ENCODE peak calls at places on chromosomes 4 and X, in eight cellular contexts. T is bronchial epithelial cell, C is GM23338, J is PC-9, S is A673, K is lower lobe of right lung, P is MM.1S, L is right atrium auricular region. V is an unnamed sample. For H3K36me3, the result is how much of the 10 kb centered on the place peaks cover.

GRCh38 chr4:154503598-154503997 is 12.0 kb upstream of the DCHS2 start:
- DNase-seq in T (peak), C (peak), J (no peak), S (peak), K (no peak), P (peak), L (no peak), V (no peak)

GRCh38 chr4:22313974-22314373 is 201.9 kb downstream of the ADGRA3 start:
- DNase-seq in T (no peak), C (no peak), J (no peak), S (no peak), K (no peak), P (no peak), L (no peak), V (no peak)

GRCh38 chr4:69717778-69718177 is 42.6 kb downstream of the SULT1B1 start:
- DNase-seq in T (no peak), C (no peak), J (no peak), S (no peak), K (no peak), P (no peak), L (no peak), V (peak)

GRCh38 chr4:168453146-168453545 is 27.1 kb downstream of the DDX60L start:
- DNase-seq in T (no peak), C (no peak), J (no peak), S (peak), K (no peak), P (no peak), L (no peak), V (no peak)

GRCh38 chr4:69549651-69550050 is 53.9 kb upstream of the UGT2B4 start:
- DNase-seq in T (no peak), C (no peak), J (no peak), S (no peak), K (no peak), P (no peak), L (no peak), V (no peak)

GRCh38 chr4:77653162-77653758 is 47.6 kb downstream of the CXCL13 start:
- DNase-seq in T (no peak), C (no peak), J (no peak), S (no peak), K (no peak), P (no peak), L (no peak), V (no peak)

GRCh38 chrX:50638123-50638522 is 167.5 kb upstream of the DGKK start:
- DNase-seq in T (no peak), C (no peak), J (no peak), S (peak), K (peak), P (no peak), L (no peak), V (no peak)

GRCh38 chr4:57109847-57110634 is at the start of gene IGFBP7:
- DNase-seq in T (no peak), C (peak), J (peak), S (no peak), K (peak), P (peak), L (peak), V (no peak)

GRCh38 chrX:51316271-51316670 is 16.4 kb upstream of the NUDT10 start:
- DNase-seq in T (no peak), C (no peak), J (no peak), S (no peak), K (no peak), P (no peak), L (no peak), V (no peak)

GRCh38 chr4:112099701-112100289 is 45.5 kb upstream of the FAM241A start:
- DNase-seq in T (peak), C (peak), J (no peak), S (peak), K (no peak), P (peak), L (no peak), V (no peak)

GRCh38 chr4:6389426-6389825 is 83.0 kb downstream of the PPP2R2C start:
- DNase-seq in T (no peak), C (no peak), J (no peak), S (no peak), K (no peak), P (no peak), L (no peak), V (no peak)

GRCh38 chrX:46588263-46588662 is 14.7 kb downstream of the CHST7 start:
- DNase-seq in T (peak), C (peak), J (no peak), S (peak), K (no peak), P (no peak), L (peak), V (no peak)

GRCh38 chrX:120514236-120514635 is 45.1 kb upstream of the LAMP2 start:
- DNase-seq in T (peak), C (peak), J (no peak), S (peak), K (no peak), P (peak), L (no peak), V (no peak)

GRCh38 chr4:80831383-80832361 is 198.8 kb upstream of the BMP3 start:
- DNase-seq in T (peak), C (no peak), J (no peak), S (no peak), K (no peak), P (no peak), L (no peak), V (no peak)

GRCh38 chr4:16075061-16075460 is 8.8 kb downstream of the PROM1 start:
- DNase-seq in T (no peak), C (no peak), J (no peak), S (no peak), K (no peak), P (no peak), L (no peak), V (no peak)

DNA sequence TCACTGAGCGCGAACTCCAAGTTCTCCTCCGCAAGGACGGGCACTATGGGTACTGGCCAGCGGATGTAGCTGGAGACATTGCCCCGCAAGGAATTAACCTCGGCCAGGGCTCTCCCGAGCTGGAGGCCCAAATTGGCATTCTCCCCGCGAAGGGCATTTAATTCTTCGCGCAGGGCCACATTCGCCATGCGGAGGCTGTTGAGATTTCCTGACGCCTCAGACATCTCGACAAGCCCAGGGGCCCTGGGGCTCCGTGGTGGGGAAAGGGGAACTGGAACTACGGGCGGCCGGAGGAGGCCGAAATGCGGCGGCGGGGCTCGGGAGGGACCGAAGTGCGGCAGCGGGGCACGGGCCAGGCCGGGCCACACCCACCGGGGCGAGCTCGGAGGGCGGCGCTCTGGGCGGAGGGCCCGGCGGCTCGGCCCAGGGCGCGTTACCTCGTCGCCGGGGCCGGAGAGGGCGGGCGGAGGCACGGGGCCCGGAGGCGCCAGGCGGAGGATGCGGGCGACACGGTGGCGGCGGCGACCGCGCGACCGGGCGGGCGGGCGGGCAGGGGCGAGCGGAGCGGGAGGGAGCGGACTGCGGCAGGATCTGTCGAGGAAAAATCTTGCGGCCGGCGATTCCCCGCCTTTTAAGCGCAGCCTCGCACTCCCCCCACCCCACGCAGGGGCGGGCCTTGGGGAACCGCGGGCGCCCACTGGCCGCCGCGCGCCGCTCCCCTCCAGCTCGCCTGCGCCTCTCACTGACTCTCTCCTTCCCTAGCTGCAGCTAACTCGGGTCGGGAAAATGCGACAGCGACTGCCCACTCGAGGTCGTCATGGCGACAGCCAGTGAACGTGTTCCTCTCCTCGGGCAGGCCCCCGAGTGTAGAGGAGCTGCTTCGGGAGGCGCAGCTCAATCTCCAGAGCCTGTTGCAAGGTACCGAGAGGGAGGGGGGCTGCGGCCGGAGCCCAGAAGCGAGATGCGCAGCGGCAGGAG is at the start of gene RTL5:
- DNase-seq in T (peak), C (peak), J (no peak), S (peak), K (peak), P (peak), L (peak), V (peak)
- H3K4me3 ChIP-seq in T (peak), C (peak), J (no peak), S (peak), K (peak), P (peak), L (peak), V (peak)

GRCh38 chrX:70032797-70033196 is 16.9 kb downstream of the AWAT2 start:
- DNase-seq in T (no peak), C (no peak), J (no peak), S (no peak), K (no peak), P (no peak), L (no peak), V (no peak)

GRCh38 chrX:70034646-70035045 is 15.1 kb downstream of the AWAT2 start:
- DNase-seq in T (peak), C (no peak), J (no peak), S (no peak), K (no peak), P (no peak), L (no peak), V (no peak)

GRCh38 chrX:70030242-70030823 is 19.4 kb downstream of the AWAT2 start:
- DNase-seq in T (peak), C (peak), J (peak), S (peak), K (no peak), P (peak), L (no peak), V (no peak)

GRCh38 chrX:70029790-70030189 is 19.9 kb downstream of the AWAT2 start:
- DNase-seq in T (no peak), C (no peak), J (no peak), S (peak), K (no peak), P (no peak), L (no peak), V (no peak)

DNA sequence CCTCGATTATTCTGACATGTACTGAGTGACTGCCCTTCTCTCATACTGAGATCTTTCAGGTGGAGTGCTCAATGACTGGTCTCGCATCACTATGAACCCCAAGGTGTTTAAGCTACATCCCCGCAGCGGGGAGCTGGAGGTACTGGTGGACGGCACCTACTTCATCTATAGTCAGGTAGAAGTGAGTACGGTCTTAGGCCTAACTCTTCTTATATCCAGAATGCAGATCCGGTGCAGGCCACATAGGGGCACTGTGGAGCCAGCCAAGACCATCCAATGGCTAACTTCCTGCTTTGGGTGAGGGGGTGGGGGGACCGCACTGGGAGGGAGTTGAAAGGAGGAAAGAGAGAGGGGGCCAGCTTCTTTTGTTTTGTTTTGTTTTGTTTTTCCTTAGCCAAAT is 16.4 kb downstream of the AWAT2 start:
- DNase-seq in T (no peak), C (peak), J (peak), S (peak), K (no peak), P (no peak), L (no peak), V (no peak)
- TF ChIP-seq CTCF in T (peak), C (peak), J (peak), S (peak), K (peak), P (peak), L (peak), V (peak)

GRCh38 chr4:39947415-39947814 is 30.3 kb downstream of the PDS5A start:
- DNase-seq in T (no peak), C (no peak), J (no peak), S (no peak), K (no peak), P (no peak), L (no peak), V (no peak)
- H3K36me3 ChIP-seq in T (under half), C (under half), J (under half), S (under half), K (under half), P (under half), L (under half), V (under half)

GRCh38 chr4:87865288-87865687 is 32.5 kb downstream of the MEPE start:
- DNase-seq in T (no peak), C (peak), J (no peak), S (no peak), K (no peak), P (no peak), L (no peak), V (no peak)
- H3K4me3 ChIP-seq in T (no peak), C (peak), J (no peak), S (no peak), K (no peak), P (no peak), L (no peak), V (no peak)

GRCh38 chr4:124783847-124784246 is 71.3 kb upstream of the ANKRD50 start:
- DNase-seq in T (peak), C (no peak), J (no peak), S (no peak), K (no peak), P (no peak), L (no peak), V (no peak)
- TF ChIP-seq CTCF in T (no peak), C (no peak), J (no peak), S (no peak), K (no peak), P (no peak), L (no peak), V (no peak)

DNA sequence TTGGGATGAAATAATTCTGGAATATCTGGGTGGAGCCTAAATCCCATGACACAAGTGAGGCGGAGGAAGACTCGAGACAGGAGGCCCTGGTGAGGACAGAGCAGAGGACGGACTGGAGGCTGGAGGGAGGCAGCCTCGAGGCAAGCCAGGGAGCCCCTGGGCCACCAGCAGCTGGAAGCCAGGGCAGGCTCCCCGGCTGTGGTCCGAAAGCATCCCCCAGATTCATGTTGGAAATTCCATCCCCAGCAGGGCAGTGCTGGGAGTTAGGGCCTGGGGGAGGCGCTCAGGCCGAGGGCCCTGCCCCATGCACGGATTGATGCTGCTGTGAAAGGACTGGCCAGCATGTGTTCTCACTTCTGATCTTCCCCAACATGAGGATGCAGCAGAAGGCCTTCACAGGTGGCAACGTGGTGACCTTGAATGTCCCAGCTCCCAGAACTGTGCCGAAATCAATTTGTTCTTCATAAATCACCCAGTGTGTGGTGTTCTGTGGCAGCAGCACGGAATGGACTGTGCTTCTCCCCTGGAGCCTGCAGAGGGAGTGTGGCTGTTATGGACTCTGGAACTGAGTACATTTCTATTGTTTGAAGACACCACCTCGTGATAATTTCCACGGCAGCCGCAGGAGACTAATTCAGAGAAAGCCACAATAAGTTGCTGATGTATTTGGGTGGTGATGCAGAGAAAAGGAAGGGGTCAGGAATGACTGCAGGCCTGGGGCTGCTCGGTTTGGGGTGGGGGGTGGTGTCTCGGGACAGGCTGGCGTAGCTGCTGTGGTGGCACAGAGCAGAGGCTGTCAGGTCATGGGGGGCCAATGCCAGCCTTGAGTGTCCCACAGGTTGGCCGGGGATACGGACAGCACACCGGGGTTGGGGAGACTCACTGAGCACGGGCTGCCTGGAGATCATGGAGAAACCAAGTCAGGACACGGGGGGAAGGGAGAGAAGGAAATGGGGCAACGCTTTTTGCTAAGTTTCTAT is 56.9 kb downstream of the PCGF3 start:
- DNase-seq in T (no peak), C (no peak), J (no peak), S (peak), K (peak), P (no peak), L (no peak), V (no peak)
- H3K36me3 ChIP-seq in T (under half), C (under half), J (under half), S (half or more), K (half or more), P (under half), L (half or more), V (under half)

GRCh38 chr4:144701683-144702233 is 55.8 kb downstream of the HHIP start:
- DNase-seq in T (no peak), C (no peak), J (no peak), S (no peak), K (no peak), P (peak), L (no peak), V (no peak)

GRCh38 chr4:144695721-144696120 is 49.8 kb downstream of the HHIP start:
- DNase-seq in T (peak), C (no peak), J (no peak), S (no peak), K (no peak), P (no peak), L (no peak), V (no peak)

GRCh38 chr4:144703494-144703893 is 57.5 kb downstream of the HHIP start:
- DNase-seq in T (no peak), C (no peak), J (no peak), S (no peak), K (no peak), P (no peak), L (no peak), V (no peak)

GRCh38 chr4:144696376-144696775 is 50.4 kb downstream of the HHIP start:
- DNase-seq in T (no peak), C (no peak), J (no peak), S (no peak), K (no peak), P (no peak), L (no peak), V (no peak)

GRCh38 chr4:144699565-144699964 is 53.6 kb downstream of the HHIP start:
- DNase-seq in T (peak), C (no peak), J (no peak), S (peak), K (no peak), P (no peak), L (no peak), V (no peak)
- H3K4me3 ChIP-seq in T (no peak), C (no peak), J (no peak), S (no peak), K (no peak), P (no peak), L (no peak), V (no peak)

GRCh38 chrX:19912-20571 is 261.1 kb upstream of the PLCXD1 start:
- DNase-seq in T (no peak), C (peak), J (peak), S (peak), K (no peak), P (no peak), L (no peak), V (no peak)
- TF ChIP-seq CTCF in T (no peak), C (no peak), J (no peak), S (no peak), K (no peak), P (no peak), L (no peak), V (no peak)

GRCh38 chr4:88729146-88729755 is 31.6 kb upstream of the NAP1L5 start:
- DNase-seq in T (no peak), C (no peak), J (no peak), S (no peak), K (no peak), P (no peak), L (no peak), V (no peak)
- H3K36me3 ChIP-seq in T (under half), C (under half), J (under half), S (under half), K (half or more), P (under half), L (under half), V (under half)